ENCODE peak calls at places on chromosomes 6 and 20, in nine cellular contexts. U is iris pigment epithelial cell; V is ureter; H is tibial nerve; Y is G401; W is activated CD4-positive, alpha-beta T cell treated with anti-CD3 and anti-CD28 coated beads, Interleukin-2, amount 50 U/mL, for 1 hour; I is thyroid gland; D is GM10248; S is neuronal stem cell. Q is an unnamed sample.

GRCh38 chr20:8150591-8150990 is 18.5 kb downstream of the PLCB1 start:
- DNase-seq in D (no peak), Y (no peak), V (no peak), S (no peak), W (no peak), H (no peak), I (no peak), U (no peak), Q (no peak)

GRCh38 chr20:21378259-21378658 is 19.1 kb downstream of the NKX2-4 start:
- DNase-seq in S (no peak), D (no peak), I (no peak), H (no peak), V (no peak), Y (no peak), W (no peak), U (no peak), Q (no peak)

GRCh38 chr6:89438248-89438647 is 5.3 kb downstream of the ANKRD6 start:
- DNase-seq in W (no peak), S (no peak), D (no peak), Y (no peak), V (no peak), H (no peak), I (no peak), U (no peak), Q (no peak)

GRCh38 chr6:53581161-53581560 is 36.3 kb upstream of the GCLC start:
- DNase-seq in U (peak; percentile 42), V (no peak), I (no peak), H (no peak), S (no peak), D (no peak), Y (no peak), W (no peak), Q (no peak)

GRCh38 chr20:49853640-49854039 is 41.0 kb downstream of the SLC9A8 start:
- DNase-seq in I (peak; percentile 79), V (no peak), W (no peak), U (peak; percentile 97), Y (peak; percentile 88), H (no peak), S (no peak), D (no peak), Q (peak; percentile 48)

GRCh38 chr6:156780962-156781705 is 4.0 kb downstream of the ARID1B start:
- DNase-seq in D (no peak), U (no peak), H (no peak), I (no peak), S (no peak), V (no peak), Y (no peak), W (no peak), Q (no peak)

GRCh38 chr6:142225115-142225514 is 76.7 kb upstream of the ADGRG6 start:
- DNase-seq in D (no peak), Y (no peak), W (no peak), V (no peak), H (no peak), S (no peak), U (no peak), I (no peak), Q (no peak)

GRCh38 chr6:14682821-14683220 is 563.0 kb upstream of the JARID2 start:
- DNase-seq in V (no peak), H (no peak), W (no peak), U (peak; percentile 79), Y (no peak), S (no peak), D (no peak), I (no peak), Q (no peak)

GRCh38 chr6:7819641-7820040 is 90.9 kb downstream of the TXNDC5 start:
- DNase-seq in I (no peak), V (no peak), Y (no peak), H (no peak), S (no peak), U (peak; percentile 35), D (no peak), W (no peak), Q (no peak)

GRCh38 chr20:4869290-4870193 is 131.8 kb downstream of the SLC23A2 start:
- DNase-seq in W (peak; percentile 4), H (no peak), D (no peak), S (no peak), V (no peak), U (peak; percentile 37), I (no peak), Y (no peak), Q (no peak)

GRCh38 chr6:106077881-106078280 is 8.3 kb upstream of the PRDM1 start:
- DNase-seq in Y (no peak), I (no peak), H (no peak), D (no peak), S (no peak), W (no peak), V (no peak), U (no peak), Q (no peak)

GRCh38 chr6:42987533-42988451 is 3.4 kb downstream of the PPP2R5D start:
- DNase-seq in D (no peak), V (no peak), S (no peak), Y (no peak), W (no peak), U (no peak), I (no peak), H (no peak), Q (peak; percentile 29)

GRCh38 chr20:36162272-36162966 is 7.9 kb downstream of the EPB41L1 start:
- DNase-seq in H (no peak), U (no peak), I (peak; percentile 31), Y (no peak), V (no peak), D (no peak), S (no peak), W (no peak), Q (no peak)

GRCh38 chr6:17381429-17382147 is 11.8 kb upstream of the CAP2 start:
- DNase-seq in V (no peak), U (peak; percentile 37), W (no peak), D (no peak), S (no peak), H (no peak), I (no peak), Y (peak; percentile 54), Q (no peak)

GRCh38 chr20:5470943-5471342 is 154.2 kb upstream of the PROKR2 start:
- DNase-seq in S (no peak), H (no peak), V (no peak), U (no peak), I (no peak), W (no peak), Y (no peak), D (no peak), Q (no peak)

GRCh38 chr6:54850061-54850460 is 3.5 kb downstream of the FAM83B start:
- DNase-seq in S (no peak), V (no peak), D (no peak), I (no peak), Y (no peak), H (no peak), U (no peak), W (no peak), Q (no peak)

GRCh38 chr6:41939848-41940758 is 1.5 kb downstream of the CCND3 start:
- DNase-seq in Y (no peak), I (no peak), D (no peak), H (no peak), V (no peak), S (no peak), U (peak; percentile 58), W (peak; percentile 8), Q (peak; percentile 29)

GRCh38 chr20:5549200-5549599 is 201.0 kb upstream of the SHLD1 start:
- DNase-seq in D (no peak), I (no peak), U (no peak), W (no peak), V (no peak), Y (no peak), H (no peak), S (no peak), Q (no peak)

GRCh38 chr6:79762370-79762769 is 131.2 kb downstream of the SH3BGRL2 start:
- DNase-seq in H (no peak), V (no peak), I (no peak), Y (peak; percentile 40), W (no peak), U (peak; percentile 28), D (no peak), S (no peak), Q (no peak)

GRCh38 chr6:163354779-163355431 is 59.6 kb upstream of the QKI start:
- DNase-seq in D (peak; percentile 29), S (no peak), I (peak; percentile 89), W (no peak), V (no peak), U (peak; percentile 32), H (no peak), Y (peak; percentile 39), Q (no peak)

GRCh38 chr6:70150521-70150920 is 152.4 kb downstream of the COL9A1 start:
- DNase-seq in D (no peak), H (no peak), S (no peak), Y (peak; percentile 42), W (no peak), I (no peak), V (no peak), U (no peak), Q (no peak)

GRCh38 chr6:115972679-115973078 is 88.0 kb downstream of the FRK start:
- DNase-seq in U (no peak), Y (no peak), D (no peak), S (no peak), W (no peak), I (no peak), V (no peak), H (no peak), Q (no peak)

Q was measured in caudate nucleus.